ENCODE peak calls at places on chromosomes 5 and 9, in seven cellular contexts. Z is NCI-H1417; A is central memory CD8-positive, alpha-beta T cell; V is dorsolateral prefrontal cortex; D is osteocyte; Y is activated CD8-positive, alpha-beta memory T cell treated with anti-CD3 and anti-CD28 coated beads, Interleukin-2, amount 50 U/mL, for 48 hours; R is germinal center. I is an unnamed sample.

GRCh38 chr9:79264511-79265448 is 307.0 kb upstream of the TLE4 start:
- DNase-seq in Z (peak), A (no peak), V (no peak), D (no peak), Y (no peak), R (no peak), I (no peak)

GRCh38 chr5:78964889-78965288 is 20.2 kb downstream of the ARSB start:
- DNase-seq in Z (peak), A (no peak), V (no peak), D (no peak), Y (no peak), R (no peak), I (peak)

GRCh38 chr9:17063535-17064135 is 71.2 kb upstream of the CNTLN start:
- DNase-seq in Z (peak), A (no peak), V (no peak), D (no peak), Y (no peak), R (no peak), I (peak)

GRCh38 chr9:129938291-129938979 is 103.2 kb downstream of the USP20 start:
- DNase-seq in Z (no peak), A (no peak), V (no peak), D (no peak), Y (no peak), R (no peak), I (no peak)

GRCh38 chr5:5891350-5891749 is 468.9 kb downstream of the ICE1 start:
- DNase-seq in Z (no peak), A (no peak), V (no peak), D (no peak), Y (no peak), R (no peak), I (no peak)

GRCh38 chr9:124725068-124725452 is 46.1 kb downstream of the NR6A1 start:
- DNase-seq in Z (no peak), A (no peak), V (no peak), D (no peak), Y (no peak), R (no peak), I (no peak)

GRCh38 chr5:6543346-6543730 is 89.5 kb downstream of the NSUN2 start:
- DNase-seq in Z (no peak), A (no peak), V (no peak), D (peak), Y (peak), R (no peak), I (no peak)

GRCh38 chr5:149677721-149678120 is 52.4 kb upstream of the PPARGC1B start:
- DNase-seq in Z (no peak), A (no peak), V (peak), D (no peak), Y (no peak), R (no peak), I (no peak)

GRCh38 chr9:132583584-132584304 is 1.3 kb downstream of the BARHL1 start:
- DNase-seq in Z (no peak), A (no peak), V (no peak), D (no peak), Y (no peak), R (no peak), I (no peak)

GRCh38 chr5:57435701-57436134 is 46.9 kb downstream of the ACTBL2 start:
- DNase-seq in Z (no peak), A (no peak), V (no peak), D (no peak), Y (no peak), R (no peak), I (no peak)

GRCh38 chr9:120643096-120643495 is 63.1 kb upstream of the CDK5RAP2 start:
- DNase-seq in Z (no peak), A (no peak), V (no peak), D (no peak), Y (no peak), R (no peak), I (no peak)

GRCh38 chr5:135379052-135379654 is 19.9 kb downstream of the MACROH2A1 start:
- DNase-seq in Z (no peak), A (no peak), V (no peak), D (no peak), Y (no peak), R (no peak), I (no peak)

GRCh38 chr9:97367729-97368128 is 44.2 kb upstream of the TDRD7 start:
- DNase-seq in Z (no peak), A (no peak), V (no peak), D (no peak), Y (no peak), R (no peak), I (no peak)

GRCh38 chr9:106869028-106869427 is 6.1 kb downstream of the ZNF462 start:
- DNase-seq in Z (no peak), A (no peak), V (no peak), D (no peak), Y (no peak), R (no peak), I (no peak)

GRCh38 chr9:128394404-128395168 is 23.4 kb downstream of the URM1 start:
- DNase-seq in Z (no peak), A (no peak), V (peak), D (no peak), Y (no peak), R (no peak), I (no peak)

GRCh38 chr5:2283481-2284045 is 400.8 kb upstream of the IRX4 start:
- DNase-seq in Z (no peak), A (no peak), V (no peak), D (no peak), Y (no peak), R (no peak), I (no peak)

GRCh38 chr5:37757980-37758582 is 81.8 kb downstream of the GDNF start:
- DNase-seq in Z (peak), A (no peak), V (no peak), D (no peak), Y (no peak), R (no peak), I (no peak)

GRCh38 chr9:114263853-114264510 is 58.9 kb upstream of the ORM1 start:
- DNase-seq in Z (no peak), A (no peak), V (no peak), D (no peak), Y (no peak), R (no peak), I (no peak)

GRCh38 chr9:123362856-123363255 is 6.9 kb downstream of the CRB2 start:
- DNase-seq in Z (no peak), A (no peak), V (no peak), D (no peak), Y (no peak), R (no peak), I (no peak)

GRCh38 chr5:7462758-7463157 is 66.8 kb downstream of the ADCY2 start:
- DNase-seq in Z (no peak), A (no peak), V (no peak), D (no peak), Y (no peak), R (no peak), I (no peak)

GRCh38 chr5:167899490-167899889 is 392.0 kb upstream of the WWC1 start:
- DNase-seq in Z (no peak), A (no peak), V (no peak), D (peak), Y (no peak), R (no peak), I (no peak)

GRCh38 chr5:177478711-177479646 is 5.5 kb upstream of the DBN1 start:
- DNase-seq in Z (peak), A (no peak), V (no peak), D (no peak), Y (peak), R (no peak), I (peak)

GRCh38 chr9:3656224-3656623 is 130.4 kb upstream of the RFX3 start:
- DNase-seq in Z (no peak), A (no peak), V (no peak), D (no peak), Y (no peak), R (no peak), I (no peak)

GRCh38 chr9:29830815-29831214 is 2257.5 kb upstream of the C9orf72 start:
- DNase-seq in Z (peak), A (no peak), V (no peak), D (no peak), Y (no peak), R (no peak), I (peak)

GRCh38 chr9:85401998-85402397 is 339.8 kb downstream of the AGTPBP1 start:
- DNase-seq in Z (peak), A (no peak), V (no peak), D (no peak), Y (no peak), R (no peak), I (peak)

GRCh38 chr5:96716007-96716406 is 53.8 kb downstream of the CAST start:
- DNase-seq in Z (no peak), A (no peak), V (no peak), D (no peak), Y (no peak), R (no peak), I (no peak)

GRCh38 chr5:96896806-96897205 is 20.5 kb downstream of the ERAP2 start:
- DNase-seq in Z (no peak), A (no peak), V (no peak), D (no peak), Y (no peak), R (peak), I (no peak)

GRCh38 chr5:80963521-80963895 is 3.3 kb downstream of the RASGRF2 start:
- DNase-seq in Z (peak), A (no peak), V (no peak), D (no peak), Y (no peak), R (no peak), I (no peak)

GRCh38 chr5:137022725-137023124 is 476.4 kb downstream of the SPOCK1 start:
- DNase-seq in Z (no peak), A (no peak), V (no peak), D (no peak), Y (no peak), R (no peak), I (no peak)

GRCh38 chr9:19085295-19085694 is 17.4 kb downstream of the HAUS6 start:
- DNase-seq in Z (peak), A (no peak), V (no peak), D (no peak), Y (no peak), R (peak), I (no peak)

GRCh38 chr5:113170707-113171106 is 194.1 kb downstream of the DCP2 start:
- DNase-seq in Z (no peak), A (no peak), V (peak), D (peak), Y (no peak), R (no peak), I (peak)

GRCh38 chr9:123016631-123017030 is 16.8 kb upstream of the GPR21 start:
- DNase-seq in Z (no peak), A (no peak), V (no peak), D (no peak), Y (no peak), R (no peak), I (no peak)

GRCh38 chr9:87502446-87503232 is 5.0 kb downstream of the DAPK1 start:
- DNase-seq in Z (no peak), A (no peak), V (no peak), D (no peak), Y (no peak), R (no peak), I (no peak)

GRCh38 chr5:98698359-98698758 is 75.1 kb upstream of the RGMB start:
- DNase-seq in Z (no peak), A (no peak), V (no peak), D (no peak), Y (no peak), R (no peak), I (no peak)

GRCh38 chr9:100101608-100102007 is 2.6 kb downstream of the INVS start:
- DNase-seq in Z (no peak), A (no peak), V (no peak), D (no peak), Y (no peak), R (no peak), I (no peak)

GRCh38 chr5:98769256-98770157 is 4.0 kb upstream of the RGMB start:
- DNase-seq in Z (peak), A (no peak), V (peak), D (peak), Y (peak), R (peak), I (peak)